ENCODE peak calls at places on chromosomes 2 and 18, in eight cellular contexts. O, P, S, M, I, Z, B and D are unnamed samples.

GRCh38 chr2:236065756-236066155 is 102.4 kb downstream of the GBX2 start:
- DNase-seq in O (no peak), P (no peak), S (no peak), M (no peak), I (no peak), Z (no peak), B (no peak), D (no peak)

GRCh38 chr2:102181919-102182635 is 4.7 kb upstream of the IL1RL2 start:
- DNase-seq in O (no peak), P (no peak), S (no peak), M (no peak), I (no peak), Z (no peak), B (no peak), D (no peak)

GRCh38 chr2:80887923-80888322 is 583.4 kb upstream of the LRRTM1 start:
- DNase-seq in O (no peak), P (no peak), S (no peak), M (no peak), I (no peak), Z (no peak), B (no peak), D (no peak)

GRCh38 chr2:232477751-232478510 is 9.7 kb downstream of the ECEL1 start:
- DNase-seq in O (no peak), P (no peak), S (no peak), M (no peak), I (no peak), Z (no peak), B (no peak), D (no peak)

GRCh38 chr2:121018136-121019057 is 266.6 kb downstream of the TFCP2L1 start:
- DNase-seq in O (no peak), P (peak), S (no peak), M (no peak), I (no peak), Z (no peak), B (no peak), D (no peak)

GRCh38 chr2:25257931-25258771 is 83.6 kb downstream of the DNMT3A start:
- DNase-seq in O (no peak), P (no peak), S (no peak), M (no peak), I (no peak), Z (no peak), B (no peak), D (peak)

GRCh38 chr2:83342860-83343329 is 1116.2 kb downstream of the SUCLG1 start:
- DNase-seq in O (peak), P (no peak), S (no peak), M (no peak), I (no peak), Z (no peak), B (no peak), D (no peak)

GRCh38 chr18:47928466-47928865 is 2.0 kb downstream of the SMAD2 start:
- DNase-seq in O (no peak), P (no peak), S (no peak), M (no peak), I (no peak), Z (peak), B (no peak), D (no peak)

GRCh38 chr2:241926541-241927311 is 57.2 kb downstream of the RTP5 start:
- DNase-seq in O (no peak), P (no peak), S (no peak), M (no peak), I (no peak), Z (no peak), B (no peak), D (no peak)

GRCh38 chr2:85826990-85827878 is 61.6 kb downstream of the ST3GAL5 start:
- DNase-seq in O (peak), P (no peak), S (peak), M (peak), I (peak), Z (peak), B (peak), D (peak)

GRCh38 chr18:808086-808485 is 4.0 kb downstream of the YES1 start:
- DNase-seq in O (no peak), P (no peak), S (no peak), M (no peak), I (no peak), Z (no peak), B (peak), D (peak)

GRCh38 chr2:222380456-222380855 is 43.9 kb upstream of the SGPP2 start:
- DNase-seq in O (no peak), P (no peak), S (no peak), M (no peak), I (no peak), Z (no peak), B (no peak), D (no peak)

GRCh38 chr2:229634574-229635185 is 79.7 kb downstream of the DNER start:
- DNase-seq in O (no peak), P (no peak), S (no peak), M (peak), I (no peak), Z (no peak), B (peak), D (no peak)

GRCh38 chr18:36662000-36662399 is 166.8 kb downstream of the TPGS2 start:
- DNase-seq in O (peak), P (no peak), S (no peak), M (no peak), I (no peak), Z (no peak), B (peak), D (peak)

GRCh38 chr2:128812183-128812940 is 493.7 kb upstream of the HS6ST1 start:
- DNase-seq in O (no peak), P (no peak), S (no peak), M (no peak), I (no peak), Z (no peak), B (no peak), D (no peak)

GRCh38 chr2:37653805-37654378 is 17.6 kb downstream of the CDC42EP3 start:
- DNase-seq in O (no peak), P (no peak), S (no peak), M (no peak), I (peak), Z (no peak), B (no peak), D (no peak)

GRCh38 chr2:26243643-26244478 is 571 bp downstream of the HADHA start:
- DNase-seq in O (peak), P (no peak), S (no peak), M (peak), I (no peak), Z (no peak), B (peak), D (peak)

GRCh38 chr2:44843086-44843485 is 98.4 kb upstream of the SIX3 start:
- DNase-seq in O (no peak), P (no peak), S (no peak), M (no peak), I (no peak), Z (no peak), B (no peak), D (no peak)

GRCh38 chr2:236711440-236711839 is 141.8 kb downstream of the ACKR3 start:
- DNase-seq in O (peak), P (no peak), S (no peak), M (no peak), I (no peak), Z (no peak), B (no peak), D (no peak)

GRCh38 chr2:235116885-235117492 is 165.2 kb downstream of the SH3BP4 start:
- DNase-seq in O (peak), P (no peak), S (peak), M (peak), I (no peak), Z (no peak), B (peak), D (peak)

GRCh38 chr2:240121190-240121589 is 14.9 kb downstream of the COPS9 start:
- DNase-seq in O (no peak), P (no peak), S (no peak), M (no peak), I (peak), Z (no peak), B (no peak), D (no peak)

GRCh38 chr2:37829202-37829601 is 95.9 kb upstream of the RMDN2 start:
- DNase-seq in O (peak), P (peak), S (no peak), M (no peak), I (no peak), Z (no peak), B (no peak), D (no peak)

GRCh38 chr2:224278531-224278930 is 123.4 kb downstream of the FAM124B start:
- DNase-seq in O (no peak), P (no peak), S (no peak), M (no peak), I (no peak), Z (no peak), B (no peak), D (no peak)

GRCh38 chr18:11672846-11673454 is 16.1 kb upstream of the GNAL start:
- DNase-seq in O (no peak), P (no peak), S (no peak), M (no peak), I (no peak), Z (no peak), B (peak), D (peak)

GRCh38 chr2:227884511-227884947 is 13.1 kb downstream of the DAW1 start:
- DNase-seq in O (peak), P (no peak), S (peak), M (peak), I (peak), Z (peak), B (peak), D (peak)

GRCh38 chr18:46211816-46212215 is 107.6 kb downstream of the HAUS1 start:
- DNase-seq in O (peak), P (no peak), S (peak), M (no peak), I (no peak), Z (no peak), B (no peak), D (no peak)

GRCh38 chr18:22783245-22783644 is 149.9 kb upstream of the RBBP8 start:
- DNase-seq in O (no peak), P (no peak), S (no peak), M (no peak), I (no peak), Z (no peak), B (no peak), D (no peak)

GRCh38 chr2:161138429-161138828 is 21.8 kb upstream of the TANK start:
- DNase-seq in O (no peak), P (no peak), S (peak), M (no peak), I (no peak), Z (peak), B (no peak), D (no peak)

GRCh38 chr18:29962579-29962978 is 1080.0 kb downstream of the DSC3 start:
- DNase-seq in O (no peak), P (no peak), S (no peak), M (no peak), I (no peak), Z (no peak), B (no peak), D (no peak)

GRCh38 chr18:35050004-35050623 is 8.9 kb downstream of the MAPRE2 start:
- DNase-seq in O (peak), P (no peak), S (no peak), M (no peak), I (no peak), Z (no peak), B (no peak), D (peak)

GRCh38 chr2:53969285-53970094 is 1.3 kb downstream of the PSME4 start:
- DNase-seq in O (peak), P (no peak), S (no peak), M (peak), I (no peak), Z (no peak), B (peak), D (peak)

GRCh38 chr2:149080964-149081363 is 42.5 kb downstream of the LYPD6B start:
- DNase-seq in O (peak), P (no peak), S (no peak), M (peak), I (no peak), Z (no peak), B (peak), D (peak)

GRCh38 chr2:26740890-26741302 is 23.2 kb upstream of the SLC35F6 start:
- DNase-seq in O (peak), P (no peak), S (no peak), M (peak), I (no peak), Z (peak), B (no peak), D (no peak)

GRCh38 chr2:121008978-121009377 is 273.3 kb downstream of the GLI2 start:
- DNase-seq in O (peak), P (no peak), S (no peak), M (no peak), I (no peak), Z (no peak), B (no peak), D (no peak)

GRCh38 chr2:88114821-88115220 is 13.0 kb downstream of the FABP1 start:
- DNase-seq in O (no peak), P (no peak), S (no peak), M (no peak), I (no peak), Z (no peak), B (no peak), D (no peak)

GRCh38 chr18:47254341-47254939 is 3.0 kb upstream of the SKOR2 start:
- DNase-seq in O (peak), P (no peak), S (no peak), M (no peak), I (peak), Z (no peak), B (no peak), D (no peak)

GRCh38 chr2:231362785-231363184 is 32.7 kb upstream of the B3GNT7 start:
- DNase-seq in O (no peak), P (no peak), S (no peak), M (no peak), I (no peak), Z (no peak), B (no peak), D (no peak)